ENCODE peak calls at places on chromosomes 6 and 20, in eight cellular contexts. G is omental fat pad, B is pancreas, F is GM13976, I is Calu3, Y is GM06990, K is fibroblast of pulmonary artery, O is thyroid gland. V is an unnamed sample.

GRCh38 chr6:4660377-4661321 is 115.6 kb upstream of the CDYL start:
- DNase-seq in G (no peak), B (no peak), F (no peak), I (no peak), Y (no peak), K (no peak), O (no peak), V (no peak)

GRCh38 chr6:93176070-93176469 is 243.3 kb downstream of the EPHA7 start:
- DNase-seq in G (no peak), B (no peak), F (peak; percentile 4), I (no peak), Y (no peak), K (no peak), O (no peak), V (no peak)

GRCh38 chr6:6766230-6766905 is 177.8 kb downstream of the LY86 start:
- DNase-seq in G (no peak), B (no peak), F (no peak), I (no peak), Y (no peak), K (no peak), O (peak; percentile 64), V (no peak)

GRCh38 chr6:155157101-155157500 is 106.7 kb upstream of the CLDN20 start:
- DNase-seq in G (no peak), B (no peak), F (no peak), I (no peak), Y (no peak), K (no peak), O (no peak), V (no peak)

GRCh38 chr6:43215066-43215465 is 14.2 kb downstream of the DNPH1 start:
- DNase-seq in G (no peak), B (no peak), F (no peak), I (no peak), Y (no peak), K (no peak), O (no peak), V (no peak)

GRCh38 chr6:36586606-36587005 is 7.6 kb upstream of the SRSF3 start:
- DNase-seq in G (no peak), B (no peak), F (no peak), I (no peak), Y (no peak), K (no peak), O (no peak), V (no peak)

GRCh38 chr6:95847061-95847460 is 168.7 kb upstream of the FUT9 start:
- DNase-seq in G (no peak), B (no peak), F (no peak), I (no peak), Y (no peak), K (no peak), O (no peak), V (no peak)

GRCh38 chr6:116265081-116265829 is 11.4 kb upstream of the TSPYL4 start:
- DNase-seq in G (no peak), B (no peak), F (no peak), I (no peak), Y (no peak), K (no peak), O (no peak), V (no peak)

GRCh38 chr20:62956387-62957135 is 4.1 kb downstream of the SLC17A9 start:
- DNase-seq in G (no peak), B (no peak), F (no peak), I (no peak), Y (no peak), K (no peak), O (no peak), V (no peak)

GRCh38 chr20:8118735-8119134 is 13.3 kb upstream of the PLCB1 start:
- DNase-seq in G (no peak), B (no peak), F (no peak), I (no peak), Y (no peak), K (no peak), O (no peak), V (no peak)

GRCh38 chr20:45044084-45044573 is 56.8 kb downstream of the KCNS1 start:
- DNase-seq in G (no peak), B (no peak), F (peak; percentile 39), I (peak; percentile 67), Y (no peak), K (peak; percentile 89), O (peak; percentile 19), V (peak; percentile 63)

GRCh38 chr6:39280247-39280731 is 33.9 kb downstream of the KCNK17 start:
- DNase-seq in G (no peak), B (no peak), F (no peak), I (peak; percentile 86), Y (no peak), K (no peak), O (no peak), V (no peak)

GRCh38 chr6:100891079-100891478 is 9.9 kb upstream of the ASCC3 start:
- DNase-seq in G (no peak), B (no peak), F (no peak), I (no peak), Y (no peak), K (no peak), O (no peak), V (no peak)

GRCh38 chr6:118871331-118871730 is 22.6 kb upstream of the ASF1A start:
- DNase-seq in G (no peak), B (no peak), F (no peak), I (no peak), Y (no peak), K (no peak), O (no peak), V (no peak)

GRCh38 chr6:111606620-111607115 is 990 bp upstream of the TRAF3IP2 start:
- DNase-seq in G (no peak), B (no peak), F (no peak), I (no peak), Y (peak; percentile 17), K (no peak), O (no peak), V (no peak)

GRCh38 chr6:137389150-137389664 is 105.0 kb downstream of the OLIG3 start:
- DNase-seq in G (no peak), B (no peak), F (peak; percentile 55), I (no peak), Y (peak; percentile 35), K (peak; percentile 36), O (no peak), V (no peak)

GRCh38 chr20:40442181-40442963 is 246.7 kb downstream of the MAFB start:
- DNase-seq in G (no peak), B (no peak), F (no peak), I (peak; percentile 12), Y (no peak), K (peak; percentile 12), O (peak; percentile 25), V (no peak)

GRCh38 chr20:38805502-38805957 is at the start of gene PPP1R16B:
- DNase-seq in G (no peak), B (peak; percentile 47), F (peak; percentile 88), I (peak; percentile 52), Y (peak; percentile 88), K (peak; percentile 36), O (peak; percentile 43), V (no peak)

GRCh38 chr20:34377072-34377847 is 14.2 kb downstream of the ITCH start:
- DNase-seq in G (no peak), B (no peak), F (peak; percentile 62), I (no peak), Y (peak; percentile 74), K (no peak), O (no peak), V (no peak)

GRCh38 chr20:1824177-1824576 is 71.0 kb upstream of the SIRPA start:
- DNase-seq in G (no peak), B (no peak), F (no peak), I (no peak), Y (no peak), K (no peak), O (no peak), V (no peak)

GRCh38 chr20:53857723-53858236 is 212.6 kb downstream of the BCAS1 start:
- DNase-seq in G (no peak), B (no peak), F (no peak), I (no peak), Y (no peak), K (no peak), O (no peak), V (no peak)

GRCh38 chr6:24935753-24936152 is at the start of gene RIPOR2:
- DNase-seq in G (no peak), B (no peak), F (no peak), I (no peak), Y (peak; percentile 58), K (no peak), O (peak; percentile 18), V (no peak)

GRCh38 chr6:37289931-37290330 is 32.0 kb upstream of the TMEM217 start:
- DNase-seq in G (no peak), B (no peak), F (no peak), I (no peak), Y (peak; percentile 34), K (no peak), O (no peak), V (no peak)

GRCh38 chr6:168279403-168279935 is 40.1 kb downstream of the DACT2 start:
- DNase-seq in G (no peak), B (no peak), F (no peak), I (no peak), Y (no peak), K (no peak), O (no peak), V (no peak)
- TF ChIP-seq CTCF in G (no peak), B (no peak), F (no peak), I (no peak), Y (no peak), K (no peak), O (no peak), V (no peak)

GRCh38 chr6:143513410-143513809 is 1.9 kb upstream of the FUCA2 start:
- DNase-seq in G (no peak), B (no peak), F (peak; percentile 65), I (peak; percentile 41), Y (no peak), K (no peak), O (peak; percentile 7), V (no peak)
- TF ChIP-seq CTCF in G (no peak), B (no peak), F (peak; percentile 72), I (no peak), Y (peak; percentile 71), K (peak; percentile 33), O (no peak), V (peak; percentile 48)

GRCh38 chr6:159829515-159829914 is 29.4 kb downstream of the PNLDC1 start:
- DNase-seq in G (no peak), B (no peak), F (no peak), I (no peak), Y (no peak), K (no peak), O (no peak), V (no peak)

GRCh38 chr6:159830481-159831372 is 30.7 kb downstream of the PNLDC1 start:
- DNase-seq in G (no peak), B (no peak), F (no peak), I (no peak), Y (no peak), K (no peak), O (no peak), V (no peak)

GRCh38 chr6:159832941-159833340 is 32.9 kb downstream of the PNLDC1 start:
- DNase-seq in G (no peak), B (no peak), F (no peak), I (no peak), Y (no peak), K (no peak), O (no peak), V (no peak)

GRCh38 chr6:159833556-159833955 is 33.5 kb downstream of the PNLDC1 start:
- DNase-seq in G (no peak), B (no peak), F (no peak), I (no peak), Y (no peak), K (peak; percentile 38), O (no peak), V (peak; percentile 15)

GRCh38 chr6:159831373-159831679 is 31.2 kb downstream of the PNLDC1 start:
- DNase-seq in G (no peak), B (peak; percentile 77), F (no peak), I (no peak), Y (no peak), K (no peak), O (peak; percentile 37), V (no peak)
- TF ChIP-seq CTCF in G (no peak), B (no peak), F (no peak), I (no peak), Y (no peak), K (no peak), O (no peak), V (no peak)

GRCh38 chr6:98037571-98037970 is 754.6 kb upstream of the MMS22L start:
- DNase-seq in G (no peak), B (no peak), F (no peak), I (no peak), Y (no peak), K (no peak), O (no peak), V (no peak)
- TF ChIP-seq CTCF in G (no peak), B (no peak), F (no peak), I (no peak), Y (no peak), K (no peak), O (no peak), V (no peak)